ENCODE peak calls at places on chromosome 19, in seven cellular contexts. U, W, O, P, L, K and E are unnamed samples.
A peak's percentile ranks its signal among the peaks of the same experiment; 100 is the strongest.

GRCh38 chr19:33310606-33311325 is 8.4 kb upstream of the CEBPA start:
- DNase-seq in U (no peak), W (no peak), O (no peak), P (no peak), L (no peak), K (no peak), E (no peak)

GRCh38 chr19:9913237-9914000 is 22.9 kb downstream of the OLFM2 start:
- DNase-seq in U (peak; percentile 64), W (no peak), O (no peak), P (no peak), L (no peak), K (no peak), E (no peak)

GRCh38 chr19:16338470-16339360 is 14.1 kb downstream of the KLF2 start:
- DNase-seq in U (peak; percentile 79), W (no peak), O (peak; percentile 91), P (peak; percentile 30), L (peak; percentile 31), K (peak; percentile 28), E (peak; percentile 40)

GRCh38 chr19:5148794-5149190 is 179.9 kb downstream of the KDM4B start:
- DNase-seq in U (peak; percentile 63), W (no peak), O (no peak), P (no peak), L (no peak), K (no peak), E (no peak)

GRCh38 chr19:16293133-16294085 is 31.2 kb upstream of the KLF2 start:
- DNase-seq in U (peak; percentile 88), W (no peak), O (peak; percentile 100), P (no peak), L (no peak), K (no peak), E (no peak)

GRCh38 chr19:55212447-55212846 is 3.1 kb upstream of the PTPRH start:
- DNase-seq in U (no peak), W (no peak), O (no peak), P (peak; percentile 87), L (no peak), K (no peak), E (no peak)

GRCh38 chr19:40244596-40244995 is 18.1 kb upstream of the CCNP start:
- DNase-seq in U (peak; percentile 28), W (no peak), O (no peak), P (no peak), L (no peak), K (no peak), E (no peak)

GRCh38 chr19:3808420-3809143 is 22.4 kb upstream of the MATK start:
- DNase-seq in U (no peak), W (no peak), O (no peak), P (no peak), L (no peak), K (no peak), E (no peak)

GRCh38 chr19:42111384-42111783 is 20.9 kb downstream of the POU2F2 start:
- DNase-seq in U (no peak), W (no peak), O (peak; percentile 52), P (no peak), L (no peak), K (no peak), E (no peak)

GRCh38 chr19:55336101-55336500 is 3.6 kb upstream of the KMT5C start:
- DNase-seq in U (no peak), W (no peak), O (no peak), P (no peak), L (no peak), K (no peak), E (no peak)

GRCh38 chr19:33304760-33305647 is 2.7 kb upstream of the CEBPA start:
- DNase-seq in U (no peak), W (no peak), O (no peak), P (peak; percentile 14), L (no peak), K (no peak), E (no peak)